ENCODE peak calls at places on chromosomes 7 and 10, in seven cellular contexts. One of them, this sample, is unnamed.

GRCh38 chr7:130622866-130623265 is 45.7 kb downstream of the COPG2 start:
- DNase-seq in germinal center: no peak
- DNase-seq in PC-9: no peak
- DNase-seq in coronary artery: no peak
- DNase-seq in osteocyte: no peak
- DNase-seq in fibroblast of mammary gland: no peak
- DNase-seq in activated CD8-positive, alpha-beta memory T cell treated with anti-CD3 and anti-CD28 coated beads, Interleukin-2, amount 50 U/mL, for 48 hours: no peak
- DNase-seq in this sample: peak

GRCh38 chr7:7103343-7104313 is 78.7 kb upstream of the C1GALT1 start:
- DNase-seq in germinal center: peak
- DNase-seq in PC-9: no peak
- DNase-seq in coronary artery: no peak
- DNase-seq in osteocyte: no peak
- DNase-seq in fibroblast of mammary gland: peak
- DNase-seq in activated CD8-positive, alpha-beta memory T cell treated with anti-CD3 and anti-CD28 coated beads, Interleukin-2, amount 50 U/mL, for 48 hours: no peak
- DNase-seq in this sample: peak

GRCh38 chr7:92296235-92296634 is 50.5 kb downstream of the ANKIB1 start:
- DNase-seq in germinal center: no peak
- DNase-seq in PC-9: no peak
- DNase-seq in coronary artery: no peak
- DNase-seq in osteocyte: no peak
- DNase-seq in fibroblast of mammary gland: no peak
- DNase-seq in activated CD8-positive, alpha-beta memory T cell treated with anti-CD3 and anti-CD28 coated beads, Interleukin-2, amount 50 U/mL, for 48 hours: no peak
- DNase-seq in this sample: no peak

GRCh38 chr10:82982110-82982608 is 1107.2 kb downstream of the NRG3 start:
- DNase-seq in germinal center: no peak
- DNase-seq in PC-9: no peak
- DNase-seq in coronary artery: no peak
- DNase-seq in osteocyte: no peak
- DNase-seq in fibroblast of mammary gland: peak
- DNase-seq in activated CD8-positive, alpha-beta memory T cell treated with anti-CD3 and anti-CD28 coated beads, Interleukin-2, amount 50 U/mL, for 48 hours: no peak
- DNase-seq in this sample: peak

GRCh38 chr10:49328401-49329185 is 29.6 kb downstream of the C10orf71 start:
- DNase-seq in germinal center: no peak
- DNase-seq in PC-9: no peak
- DNase-seq in coronary artery: peak
- DNase-seq in osteocyte: peak
- DNase-seq in fibroblast of mammary gland: no peak
- DNase-seq in activated CD8-positive, alpha-beta memory T cell treated with anti-CD3 and anti-CD28 coated beads, Interleukin-2, amount 50 U/mL, for 48 hours: no peak
- DNase-seq in this sample: no peak

GRCh38 chr10:92990615-92991014 is 70.0 kb upstream of the CYP26C1 start:
- DNase-seq in germinal center: no peak
- DNase-seq in PC-9: no peak
- DNase-seq in coronary artery: no peak
- DNase-seq in osteocyte: no peak
- DNase-seq in fibroblast of mammary gland: peak
- DNase-seq in activated CD8-positive, alpha-beta memory T cell treated with anti-CD3 and anti-CD28 coated beads, Interleukin-2, amount 50 U/mL, for 48 hours: no peak
- DNase-seq in this sample: no peak

GRCh38 chr7:98984126-98984525 is 105.8 kb downstream of the TRRAP start:
- DNase-seq in germinal center: no peak
- DNase-seq in PC-9: no peak
- DNase-seq in coronary artery: peak
- DNase-seq in osteocyte: no peak
- DNase-seq in fibroblast of mammary gland: no peak
- DNase-seq in activated CD8-positive, alpha-beta memory T cell treated with anti-CD3 and anti-CD28 coated beads, Interleukin-2, amount 50 U/mL, for 48 hours: peak
- DNase-seq in this sample: no peak

GRCh38 chr7:1324028-1324900 is 91.6 kb downstream of the UNCX start:
- DNase-seq in germinal center: no peak
- DNase-seq in PC-9: no peak
- DNase-seq in coronary artery: no peak
- DNase-seq in osteocyte: no peak
- DNase-seq in fibroblast of mammary gland: no peak
- DNase-seq in activated CD8-positive, alpha-beta memory T cell treated with anti-CD3 and anti-CD28 coated beads, Interleukin-2, amount 50 U/mL, for 48 hours: no peak
- DNase-seq in this sample: no peak

GRCh38 chr7:3215624-3216585 is 85.1 kb upstream of the SDK1 start:
- DNase-seq in germinal center: no peak
- DNase-seq in PC-9: peak
- DNase-seq in coronary artery: no peak
- DNase-seq in osteocyte: peak
- DNase-seq in fibroblast of mammary gland: no peak
- DNase-seq in activated CD8-positive, alpha-beta memory T cell treated with anti-CD3 and anti-CD28 coated beads, Interleukin-2, amount 50 U/mL, for 48 hours: peak
- DNase-seq in this sample: no peak

GRCh38 chr7:32255036-32255435 is 184.8 kb upstream of the PDE1C start:
- DNase-seq in germinal center: peak
- DNase-seq in PC-9: no peak
- DNase-seq in coronary artery: no peak
- DNase-seq in osteocyte: no peak
- DNase-seq in fibroblast of mammary gland: no peak
- DNase-seq in activated CD8-positive, alpha-beta memory T cell treated with anti-CD3 and anti-CD28 coated beads, Interleukin-2, amount 50 U/mL, for 48 hours: no peak
- DNase-seq in this sample: no peak

GRCh38 chr7:140610204-140611165 is 30.1 kb downstream of the DENND2A start:
- DNase-seq in germinal center: no peak
- DNase-seq in PC-9: peak
- DNase-seq in coronary artery: no peak
- DNase-seq in osteocyte: no peak
- DNase-seq in fibroblast of mammary gland: no peak
- DNase-seq in activated CD8-positive, alpha-beta memory T cell treated with anti-CD3 and anti-CD28 coated beads, Interleukin-2, amount 50 U/mL, for 48 hours: no peak
- DNase-seq in this sample: peak

GRCh38 chr10:125029584-125030242 is 87.8 kb downstream of the ZRANB1 start:
- DNase-seq in germinal center: no peak
- DNase-seq in PC-9: no peak
- DNase-seq in coronary artery: no peak
- DNase-seq in osteocyte: no peak
- DNase-seq in fibroblast of mammary gland: no peak
- DNase-seq in activated CD8-positive, alpha-beta memory T cell treated with anti-CD3 and anti-CD28 coated beads, Interleukin-2, amount 50 U/mL, for 48 hours: no peak
- DNase-seq in this sample: no peak

GRCh38 chr7:81231203-81231922 is 312.5 kb upstream of the SEMA3C start:
- DNase-seq in germinal center: no peak
- DNase-seq in PC-9: no peak
- DNase-seq in coronary artery: no peak
- DNase-seq in osteocyte: no peak
- DNase-seq in fibroblast of mammary gland: no peak
- DNase-seq in activated CD8-positive, alpha-beta memory T cell treated with anti-CD3 and anti-CD28 coated beads, Interleukin-2, amount 50 U/mL, for 48 hours: no peak
- DNase-seq in this sample: no peak

GRCh38 chr7:3649250-3649649 is 348.2 kb downstream of the SDK1 start:
- DNase-seq in germinal center: no peak
- DNase-seq in PC-9: no peak
- DNase-seq in coronary artery: no peak
- DNase-seq in osteocyte: no peak
- DNase-seq in fibroblast of mammary gland: no peak
- DNase-seq in activated CD8-positive, alpha-beta memory T cell treated with anti-CD3 and anti-CD28 coated beads, Interleukin-2, amount 50 U/mL, for 48 hours: no peak
- DNase-seq in this sample: no peak

GRCh38 chr7:45239486-45239885 is 81.9 kb downstream of the RAMP3 start:
- DNase-seq in germinal center: no peak
- DNase-seq in PC-9: no peak
- DNase-seq in coronary artery: no peak
- DNase-seq in osteocyte: no peak
- DNase-seq in fibroblast of mammary gland: peak
- DNase-seq in activated CD8-positive, alpha-beta memory T cell treated with anti-CD3 and anti-CD28 coated beads, Interleukin-2, amount 50 U/mL, for 48 hours: no peak
- DNase-seq in this sample: peak

GRCh38 chr10:122310311-122311050 is 39.4 kb downstream of the BTBD16 start:
- DNase-seq in germinal center: no peak
- DNase-seq in PC-9: no peak
- DNase-seq in coronary artery: no peak
- DNase-seq in osteocyte: peak
- DNase-seq in fibroblast of mammary gland: no peak
- DNase-seq in activated CD8-positive, alpha-beta memory T cell treated with anti-CD3 and anti-CD28 coated beads, Interleukin-2, amount 50 U/mL, for 48 hours: no peak
- DNase-seq in this sample: no peak

GRCh38 chr10:129525408-129525807 is 58.4 kb downstream of the MGMT start:
- DNase-seq in germinal center: no peak
- DNase-seq in PC-9: no peak
- DNase-seq in coronary artery: no peak
- DNase-seq in osteocyte: no peak
- DNase-seq in fibroblast of mammary gland: peak
- DNase-seq in activated CD8-positive, alpha-beta memory T cell treated with anti-CD3 and anti-CD28 coated beads, Interleukin-2, amount 50 U/mL, for 48 hours: no peak
- DNase-seq in this sample: no peak

This sample was measured in RPMI7951.